ENCODE peak calls at places on chromosomes 7 and 10, in five cellular contexts. K is mucosa of descending colon, B is RCC 7860, N is germinal center, I is stromal cell of bone marrow. M is an unnamed sample.

GRCh38 chr7:2163565-2163964 is 69.2 kb downstream of the MAD1L1 start:
- DNase-seq in K (no peak), B (no peak), N (no peak), I (no peak), M (no peak)

GRCh38 chr7:55513849-55514248 is 58.5 kb downstream of the VOPP1 start:
- DNase-seq in B (no peak), I (no peak), K (no peak), N (no peak), M (no peak)

GRCh38 chr10:113686028-113686427 is 6.3 kb downstream of the CASP7 start:
- DNase-seq in B (no peak), K (no peak), N (no peak), I (no peak), M (no peak)

GRCh38 chr10:110352930-110353243 is 48.2 kb upstream of the SMNDC1 start:
- DNase-seq in N (no peak), B (no peak), K (no peak), I (no peak), M (no peak)

GRCh38 chr7:95199779-95200558 is 124.4 kb downstream of the PON1 start:
- DNase-seq in K (peak), B (peak), N (peak), I (peak), M (no peak)

GRCh38 chr7:130149575-130150139 is 55.5 kb downstream of the TMEM209 start:
- DNase-seq in K (peak), I (no peak), B (no peak), N (peak), M (no peak)

GRCh38 chr10:4294271-4294670 is 509.3 kb upstream of the KLF6 start:
- DNase-seq in B (no peak), K (no peak), N (no peak), I (no peak), M (no peak)

GRCh38 chr7:124261710-124262109 is 228.8 kb upstream of the TMEM229A start:
- DNase-seq in K (no peak), N (no peak), I (no peak), B (no peak), M (no peak)

GRCh38 chr7:54778696-54779285 is 19.8 kb upstream of the SEC61G start:
- DNase-seq in N (no peak), B (no peak), K (no peak), I (no peak), M (no peak)

GRCh38 chr7:155758348-155758747 is 53.9 kb downstream of the SHH start:
- DNase-seq in B (no peak), N (no peak), K (no peak), I (no peak), M (no peak)

GRCh38 chr10:30431435-30431911 is 2.5 kb upstream of the MAP3K8 start:
- DNase-seq in K (peak), I (no peak), N (no peak), B (no peak), M (no peak)

GRCh38 chr10:34291466-34292177 is 523.5 kb downstream of the PARD3 start:
- DNase-seq in N (no peak), K (no peak), B (no peak), I (no peak), M (no peak)

GRCh38 chr7:29457565-29457971 is 106.1 kb upstream of the PRR15 start:
- DNase-seq in B (no peak), I (peak), N (no peak), K (no peak), M (peak)

GRCh38 chr10:12707461-12708185 is 293.9 kb downstream of the CCDC3 start:
- DNase-seq in B (peak), K (peak), N (no peak), I (peak), M (peak)

GRCh38 chr7:70794962-70795361 is 337.0 kb upstream of the GALNT17 start:
- DNase-seq in K (no peak), N (no peak), I (no peak), B (no peak), M (no peak)

GRCh38 chr10:95657250-95657649 is 739 bp upstream of the ALDH18A1 start:
- DNase-seq in I (no peak), B (no peak), N (no peak), K (no peak), M (no peak)

GRCh38 chr7:27901028-27901760 is 161.2 kb downstream of the TAX1BP1 start:
- DNase-seq in I (peak), N (peak), B (peak), K (no peak), M (peak)

GRCh38 chr10:22853906-22854447 is 73.9 kb upstream of the ARMC3 start:
- DNase-seq in N (no peak), I (no peak), B (no peak), K (no peak), M (no peak)

GRCh38 chr7:55052081-55052480 is 33.3 kb downstream of the EGFR start:
- DNase-seq in I (peak), B (peak), K (no peak), N (no peak), M (no peak)

GRCh38 chr7:1858435-1859265 is 188.6 kb downstream of the ELFN1 start:
- DNase-seq in B (no peak), I (no peak), N (no peak), K (no peak), M (no peak)

GRCh38 chr10:83991986-83992753 is 147.1 kb upstream of the GHITM start:
- DNase-seq in I (no peak), K (peak), N (no peak), B (no peak), M (no peak)

GRCh38 chr7:112204776-112205347 is 1.3 kb downstream of the DOCK4 start:
- DNase-seq in N (peak), I (no peak), B (no peak), K (no peak), M (no peak)

GRCh38 chr10:92712016-92712889 is 22.5 kb downstream of the HHEX start:
- DNase-seq in I (no peak), N (no peak), K (no peak), B (no peak), M (no peak)

GRCh38 chr10:30000802-30001571 is 58.4 kb downstream of the JCAD start:
- DNase-seq in N (no peak), I (peak), B (peak), K (peak), M (peak)